ENCODE peak calls at places on chromosomes 16 and 17, in eight cellular contexts. One of them, this sample, is unnamed.

GRCh38 chr16:81715358-81716196 is 63.5 kb upstream of the PLCG2 start:
- DNase-seq in heart right ventricle: no peak
- DNase-seq in prostate gland: no peak
- DNase-seq in hepatocyte: no peak
- DNase-seq in heart left ventricle: no peak
- DNase-seq in stomach: no peak
- DNase-seq in tibial nerve: no peak
- DNase-seq in lower lobe of right lung: no peak
- DNase-seq in this sample: no peak

GRCh38 chr17:80957461-80957941 is 34.1 kb upstream of the CHMP6 start:
- DNase-seq in heart right ventricle: no peak
- DNase-seq in prostate gland: no peak
- DNase-seq in hepatocyte: no peak
- DNase-seq in heart left ventricle: no peak
- DNase-seq in stomach: no peak
- DNase-seq in tibial nerve: no peak
- DNase-seq in lower lobe of right lung: peak; percentile 33
- DNase-seq in this sample: no peak

GRCh38 chr17:11241611-11242226 is 706 bp downstream of the SHISA6 start:
- DNase-seq in heart right ventricle: no peak
- DNase-seq in prostate gland: peak; percentile 54
- DNase-seq in hepatocyte: peak; percentile 18
- DNase-seq in heart left ventricle: no peak
- DNase-seq in stomach: peak; percentile 79
- DNase-seq in tibial nerve: no peak
- DNase-seq in lower lobe of right lung: peak; percentile 54
- DNase-seq in this sample: no peak

GRCh38 chr16:28192811-28193529 is 18.8 kb downstream of the XPO6 start:
- DNase-seq in heart right ventricle: no peak
- DNase-seq in prostate gland: no peak
- DNase-seq in hepatocyte: no peak
- DNase-seq in heart left ventricle: no peak
- DNase-seq in stomach: peak; percentile 42
- DNase-seq in tibial nerve: no peak
- DNase-seq in lower lobe of right lung: peak; percentile 58
- DNase-seq in this sample: no peak

GRCh38 chr16:17194190-17194780 is 276.5 kb downstream of the XYLT1 start:
- DNase-seq in heart right ventricle: peak; percentile 45
- DNase-seq in prostate gland: peak; percentile 14
- DNase-seq in hepatocyte: peak; percentile 52
- DNase-seq in heart left ventricle: peak; percentile 21
- DNase-seq in stomach: peak; percentile 65
- DNase-seq in tibial nerve: peak; percentile 31
- DNase-seq in lower lobe of right lung: peak; percentile 66
- DNase-seq in this sample: no peak

GRCh38 chr16:15807603-15808009 is 49.2 kb downstream of the MYH11 start:
- DNase-seq in heart right ventricle: no peak
- DNase-seq in prostate gland: no peak
- DNase-seq in hepatocyte: no peak
- DNase-seq in heart left ventricle: peak; percentile 27
- DNase-seq in stomach: no peak
- DNase-seq in tibial nerve: no peak
- DNase-seq in lower lobe of right lung: no peak
- DNase-seq in this sample: no peak

GRCh38 chr17:68061512-68062313 is 26.2 kb downstream of the KPNA2 start:
- DNase-seq in heart right ventricle: no peak
- DNase-seq in prostate gland: no peak
- DNase-seq in hepatocyte: no peak
- DNase-seq in heart left ventricle: no peak
- DNase-seq in stomach: no peak
- DNase-seq in tibial nerve: no peak
- DNase-seq in lower lobe of right lung: no peak
- DNase-seq in this sample: no peak

GRCh38 chr17:40415390-40415789 is 2.3 kb downstream of the TOP2A start:
- DNase-seq in heart right ventricle: no peak
- DNase-seq in prostate gland: no peak
- DNase-seq in hepatocyte: peak; percentile 48
- DNase-seq in heart left ventricle: no peak
- DNase-seq in stomach: no peak
- DNase-seq in tibial nerve: no peak
- DNase-seq in lower lobe of right lung: no peak
- DNase-seq in this sample: peak; percentile 6

GRCh38 chr16:7086842-7087616 is 245.6 kb upstream of the RBFOX1 start:
- DNase-seq in heart right ventricle: peak; percentile 33
- DNase-seq in prostate gland: no peak
- DNase-seq in hepatocyte: peak; percentile 78
- DNase-seq in heart left ventricle: peak; percentile 8
- DNase-seq in stomach: no peak
- DNase-seq in tibial nerve: no peak
- DNase-seq in lower lobe of right lung: no peak
- DNase-seq in this sample: no peak

GRCh38 chr16:90020260-90020837 is 1.1 kb upstream of the DBNDD1 start:
- DNase-seq in heart right ventricle: no peak
- DNase-seq in prostate gland: no peak
- DNase-seq in hepatocyte: no peak
- DNase-seq in heart left ventricle: no peak
- DNase-seq in stomach: no peak
- DNase-seq in tibial nerve: no peak
- DNase-seq in lower lobe of right lung: no peak
- DNase-seq in this sample: no peak

GRCh38 chr17:69236464-69236863 is 7.8 kb upstream of the ABCA10 start:
- DNase-seq in heart right ventricle: no peak
- DNase-seq in prostate gland: no peak
- DNase-seq in hepatocyte: no peak
- DNase-seq in heart left ventricle: no peak
- DNase-seq in stomach: no peak
- DNase-seq in tibial nerve: no peak
- DNase-seq in lower lobe of right lung: no peak
- DNase-seq in this sample: no peak

GRCh38 chr17:8311131-8311790 is 1.2 kb downstream of the ARHGEF15 start:
- DNase-seq in heart right ventricle: peak; percentile 46
- DNase-seq in prostate gland: no peak
- DNase-seq in hepatocyte: no peak
- DNase-seq in heart left ventricle: peak; percentile 59
- DNase-seq in stomach: no peak
- DNase-seq in tibial nerve: no peak
- DNase-seq in lower lobe of right lung: no peak
- DNase-seq in this sample: no peak

GRCh38 chr17:31610301-31610910 is 218.9 kb downstream of the RAB11FIP4 start:
- DNase-seq in heart right ventricle: no peak
- DNase-seq in prostate gland: no peak
- DNase-seq in hepatocyte: no peak
- DNase-seq in heart left ventricle: no peak
- DNase-seq in stomach: no peak
- DNase-seq in tibial nerve: no peak
- DNase-seq in lower lobe of right lung: no peak
- DNase-seq in this sample: no peak

GRCh38 chr17:38403491-38403890 is 24.8 kb upstream of the ARHGAP23 start:
- DNase-seq in heart right ventricle: no peak
- DNase-seq in prostate gland: no peak
- DNase-seq in hepatocyte: no peak
- DNase-seq in heart left ventricle: no peak
- DNase-seq in stomach: no peak
- DNase-seq in tibial nerve: no peak
- DNase-seq in lower lobe of right lung: no peak
- DNase-seq in this sample: no peak

GRCh38 chr16:70331588-70332358 is 14.9 kb upstream of the DDX19A start:
- DNase-seq in heart right ventricle: no peak
- DNase-seq in prostate gland: no peak
- DNase-seq in hepatocyte: no peak
- DNase-seq in heart left ventricle: no peak
- DNase-seq in stomach: no peak
- DNase-seq in tibial nerve: no peak
- DNase-seq in lower lobe of right lung: no peak
- DNase-seq in this sample: no peak

GRCh38 chr16:1990336-1991134 is 765 bp downstream of the SYNGR3 start:
- DNase-seq in heart right ventricle: peak; percentile 20
- DNase-seq in prostate gland: no peak
- DNase-seq in hepatocyte: peak; percentile 78
- DNase-seq in heart left ventricle: no peak
- DNase-seq in stomach: peak; percentile 60
- DNase-seq in tibial nerve: no peak
- DNase-seq in lower lobe of right lung: peak; percentile 57
- DNase-seq in this sample: no peak

GRCh38 chr17:59558953-59559352 is 6.5 kb upstream of the DHX40 start:
- DNase-seq in heart right ventricle: no peak
- DNase-seq in prostate gland: no peak
- DNase-seq in hepatocyte: peak; percentile 19
- DNase-seq in heart left ventricle: no peak
- DNase-seq in stomach: no peak
- DNase-seq in tibial nerve: no peak
- DNase-seq in lower lobe of right lung: no peak
- DNase-seq in this sample: no peak

GRCh38 chr16:85556456-85557082 is 56.6 kb upstream of the GSE1 start:
- DNase-seq in heart right ventricle: peak; percentile 60
- DNase-seq in prostate gland: peak; percentile 36
- DNase-seq in hepatocyte: peak; percentile 64
- DNase-seq in heart left ventricle: peak; percentile 68
- DNase-seq in stomach: peak; percentile 63
- DNase-seq in tibial nerve: no peak
- DNase-seq in lower lobe of right lung: peak; percentile 80
- DNase-seq in this sample: no peak
- H3K27ac ChIP-seq in heart right ventricle: peak overlapping the region; percentile 94
- H3K27ac ChIP-seq in prostate gland: peak overlapping the region; percentile 83
- H3K27ac ChIP-seq in hepatocyte: peak overlapping the region; percentile 87
- H3K27ac ChIP-seq in heart left ventricle: peak overlapping the region; percentile 88
- H3K27ac ChIP-seq in stomach: peak overlapping the region; percentile 97
- H3K27ac ChIP-seq in tibial nerve: peak overlapping the region; percentile 91
- H3K27ac ChIP-seq in lower lobe of right lung: peak overlapping the region; percentile 96
- H3K27ac ChIP-seq in this sample: no peak overlapping the region

GRCh38 chr17:60910415-60910814 is 232.8 kb downstream of the BCAS3 start:
- DNase-seq in heart right ventricle: no peak
- DNase-seq in prostate gland: no peak
- DNase-seq in hepatocyte: no peak
- DNase-seq in heart left ventricle: no peak
- DNase-seq in stomach: no peak
- DNase-seq in tibial nerve: no peak
- DNase-seq in lower lobe of right lung: no peak
- DNase-seq in this sample: no peak
- H3K4me1 ChIP-seq in heart right ventricle: no peaks in the 10 kb centered on the region
- H3K4me1 ChIP-seq in prostate gland: no peaks in the 10 kb centered on the region
- H3K4me1 ChIP-seq in hepatocyte: no peaks in the 10 kb centered on the region
- H3K4me1 ChIP-seq in heart left ventricle: no peaks in the 10 kb centered on the region
- H3K4me1 ChIP-seq in stomach: no peaks in the 10 kb centered on the region
- H3K4me1 ChIP-seq in tibial nerve: no peaks in the 10 kb centered on the region
- H3K4me1 ChIP-seq in lower lobe of right lung: no peaks in the 10 kb centered on the region
- H3K4me1 ChIP-seq in this sample: peaks cover 6% of the 10 kb centered on the region

GRCh38 chr17:2931426-2931825 is 132.0 kb downstream of the OR1D5 start:
- DNase-seq in heart right ventricle: no peak
- DNase-seq in prostate gland: no peak
- DNase-seq in hepatocyte: peak; percentile 33
- DNase-seq in heart left ventricle: no peak
- DNase-seq in stomach: no peak
- DNase-seq in tibial nerve: no peak
- DNase-seq in lower lobe of right lung: no peak
- DNase-seq in this sample: no peak
- TF ChIP-seq CTCF in heart right ventricle: no peak
- TF ChIP-seq CTCF in prostate gland: no peak
- TF ChIP-seq CTCF in hepatocyte: no peak
- TF ChIP-seq CTCF in heart left ventricle: no peak
- TF ChIP-seq CTCF in stomach: no peak
- TF ChIP-seq CTCF in tibial nerve: no peak
- TF ChIP-seq CTCF in lower lobe of right lung: no peak
- TF ChIP-seq CTCF in this sample: no peak

GRCh38 chr17:61400058-61400785 is 579 bp downstream of the TBX2 start:
- DNase-seq in heart right ventricle: no peak
- DNase-seq in prostate gland: no peak
- DNase-seq in hepatocyte: peak; percentile 42
- DNase-seq in heart left ventricle: no peak
- DNase-seq in stomach: no peak
- DNase-seq in tibial nerve: no peak
- DNase-seq in lower lobe of right lung: peak; percentile 53
- DNase-seq in this sample: no peak

GRCh38 chr17:61399131-61400057 is at the start of gene TBX2:
- DNase-seq in heart right ventricle: peak; percentile 84
- DNase-seq in prostate gland: no peak
- DNase-seq in hepatocyte: peak; percentile 87
- DNase-seq in heart left ventricle: peak; percentile 87
- DNase-seq in stomach: peak; percentile 51
- DNase-seq in tibial nerve: peak; percentile 88
- DNase-seq in lower lobe of right lung: peak; percentile 71
- DNase-seq in this sample: no peak

GRCh38 chr17:61396586-61397085 is 3.0 kb upstream of the TBX2 start:
- DNase-seq in heart right ventricle: no peak
- DNase-seq in prostate gland: no peak
- DNase-seq in hepatocyte: no peak
- DNase-seq in heart left ventricle: no peak
- DNase-seq in stomach: no peak
- DNase-seq in tibial nerve: no peak
- DNase-seq in lower lobe of right lung: peak; percentile 52
- DNase-seq in this sample: no peak

GRCh38 chr17:61397086-61397842 is 2.4 kb upstream of the TBX2 start:
- DNase-seq in heart right ventricle: no peak
- DNase-seq in prostate gland: no peak
- DNase-seq in hepatocyte: peak; percentile 77
- DNase-seq in heart left ventricle: no peak
- DNase-seq in stomach: no peak
- DNase-seq in tibial nerve: no peak
- DNase-seq in lower lobe of right lung: peak; percentile 46
- DNase-seq in this sample: no peak

DNA sequence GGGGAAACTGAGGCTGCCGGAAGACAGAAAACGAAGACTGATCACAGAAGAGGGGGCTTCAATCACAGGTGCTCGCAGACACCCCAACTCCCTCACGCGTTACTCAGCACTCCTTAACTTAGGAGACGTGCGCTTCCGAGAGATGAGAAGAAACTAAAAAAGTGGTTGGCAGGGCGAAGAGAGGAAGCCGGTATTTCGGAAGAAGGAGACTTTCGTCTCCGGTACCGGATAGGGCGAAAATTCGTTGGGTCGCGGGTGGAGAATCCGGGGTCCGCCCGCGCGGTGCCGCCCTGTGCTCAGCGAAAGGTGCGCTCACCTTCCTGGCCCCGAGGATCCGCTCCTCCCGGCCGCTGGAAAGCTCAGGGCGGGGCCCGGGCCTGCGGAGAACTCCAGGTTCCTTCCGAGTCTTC is 917 bp upstream of the TBX2 start:
- DNase-seq in heart right ventricle: no peak
- DNase-seq in prostate gland: no peak
- DNase-seq in hepatocyte: no peak
- DNase-seq in heart left ventricle: no peak
- DNase-seq in stomach: no peak
- DNase-seq in tibial nerve: no peak
- DNase-seq in lower lobe of right lung: no peak
- DNase-seq in this sample: no peak
- H3K27ac ChIP-seq in heart right ventricle: peak overlapping the region; percentile 85
- H3K27ac ChIP-seq in prostate gland: peak overlapping the region; percentile 84
- H3K27ac ChIP-seq in hepatocyte: peak overlapping the region; percentile 99
- H3K27ac ChIP-seq in heart left ventricle: peak overlapping the region; percentile 66
- H3K27ac ChIP-seq in stomach: peak overlapping the region; percentile 85
- H3K27ac ChIP-seq in tibial nerve: peak overlapping the region; percentile 96
- H3K27ac ChIP-seq in lower lobe of right lung: peak overlapping the region; percentile 89
- H3K27ac ChIP-seq in this sample: no peak overlapping the region

GRCh38 chr16:58118801-58119508 is 10.2 kb downstream of the CFAP20 start:
- DNase-seq in heart right ventricle: no peak
- DNase-seq in prostate gland: no peak
- DNase-seq in hepatocyte: no peak
- DNase-seq in heart left ventricle: no peak
- DNase-seq in stomach: no peak
- DNase-seq in tibial nerve: no peak
- DNase-seq in lower lobe of right lung: no peak
- DNase-seq in this sample: no peak
- H3K4me1 ChIP-seq in heart right ventricle: peaks cover 88% of the 10 kb centered on the region
- H3K4me1 ChIP-seq in prostate gland: peaks cover 8% of the 10 kb centered on the region
- H3K4me1 ChIP-seq in hepatocyte: peaks cover 31% of the 10 kb centered on the region
- H3K4me1 ChIP-seq in heart left ventricle: peaks cover 88% of the 10 kb centered on the region
- H3K4me1 ChIP-seq in stomach: peaks cover 63% of the 10 kb centered on the region
- H3K4me1 ChIP-seq in tibial nerve: peaks cover 90% of the 10 kb centered on the region
- H3K4me1 ChIP-seq in lower lobe of right lung: peaks cover 36% of the 10 kb centered on the region
- H3K4me1 ChIP-seq in this sample: peaks cover 10% of the 10 kb centered on the region

This sample was measured in foreskin keratinocyte.